ENCODE peak calls at places on chromosomes 12 and 14, in four cellular contexts. One of them, this sample, is unnamed.

GRCh38 chr14:105091335-105092123 is 26.3 kb upstream of the GPR132 start:
- DNase-seq in WERI-Rb-1: no peak
- DNase-seq in AG04450: no peak
- DNase-seq in iPS DF 6.9: no peak
- DNase-seq in this sample: peak

GRCh38 chr12:59904874-59905521 is 309.2 kb downstream of the SLC16A7 start:
- DNase-seq in AG04450: peak
- DNase-seq in iPS DF 6.9: no peak
- DNase-seq in WERI-Rb-1: no peak
- DNase-seq in this sample: peak

GRCh38 chr14:56590535-56590951 is 10.9 kb downstream of the TMEM260 start:
- DNase-seq in AG04450: no peak
- DNase-seq in iPS DF 6.9: no peak
- DNase-seq in WERI-Rb-1: peak
- DNase-seq in this sample: peak

GRCh38 chr12:43210437-43211197 is 341.4 kb downstream of the ADAMTS20 start:
- DNase-seq in AG04450: no peak
- DNase-seq in WERI-Rb-1: no peak
- DNase-seq in iPS DF 6.9: no peak
- DNase-seq in this sample: no peak

GRCh38 chr14:61355892-61356325 is 34.5 kb downstream of the PRKCH start:
- DNase-seq in AG04450: no peak
- DNase-seq in WERI-Rb-1: no peak
- DNase-seq in iPS DF 6.9: peak
- DNase-seq in this sample: no peak

GRCh38 chr14:33452982-33453381 is 497.9 kb downstream of the EGLN3 start:
- DNase-seq in iPS DF 6.9: no peak
- DNase-seq in AG04450: no peak
- DNase-seq in WERI-Rb-1: no peak
- DNase-seq in this sample: no peak

GRCh38 chr14:22565391-22565945 is 23.6 kb downstream of the DAD1 start:
- DNase-seq in iPS DF 6.9: no peak
- DNase-seq in WERI-Rb-1: no peak
- DNase-seq in AG04450: no peak
- DNase-seq in this sample: no peak

GRCh38 chr12:93577222-93577621 is 4.7 kb downstream of the SOCS2 start:
- DNase-seq in WERI-Rb-1: no peak
- DNase-seq in AG04450: no peak
- DNase-seq in iPS DF 6.9: no peak
- DNase-seq in this sample: no peak

GRCh38 chr12:9943244-9943643 is 11.1 kb upstream of the CLEC2A start:
- DNase-seq in AG04450: no peak
- DNase-seq in WERI-Rb-1: no peak
- DNase-seq in iPS DF 6.9: no peak
- DNase-seq in this sample: no peak

GRCh38 chr14:53526190-53526589 is 373.1 kb upstream of the DDHD1 start:
- DNase-seq in iPS DF 6.9: no peak
- DNase-seq in WERI-Rb-1: no peak
- DNase-seq in AG04450: no peak
- DNase-seq in this sample: no peak

GRCh38 chr14:73437206-73437605 is 21.1 kb downstream of the NUMB start:
- DNase-seq in AG04450: no peak
- DNase-seq in iPS DF 6.9: no peak
- DNase-seq in WERI-Rb-1: no peak
- DNase-seq in this sample: no peak

GRCh38 chr12:12542964-12543363 is 19.7 kb downstream of the DUSP16 start:
- DNase-seq in AG04450: no peak
- DNase-seq in WERI-Rb-1: no peak
- DNase-seq in iPS DF 6.9: no peak
- DNase-seq in this sample: no peak

GRCh38 chr12:46407360-46407759 is 34.8 kb upstream of the SLC38A2 start:
- DNase-seq in iPS DF 6.9: no peak
- DNase-seq in WERI-Rb-1: no peak
- DNase-seq in AG04450: no peak
- DNase-seq in this sample: no peak

GRCh38 chr12:102454808-102455760 is 25.3 kb downstream of the IGF1 start:
- DNase-seq in iPS DF 6.9: no peak
- DNase-seq in WERI-Rb-1: no peak
- DNase-seq in AG04450: no peak
- DNase-seq in this sample: peak

DNA sequence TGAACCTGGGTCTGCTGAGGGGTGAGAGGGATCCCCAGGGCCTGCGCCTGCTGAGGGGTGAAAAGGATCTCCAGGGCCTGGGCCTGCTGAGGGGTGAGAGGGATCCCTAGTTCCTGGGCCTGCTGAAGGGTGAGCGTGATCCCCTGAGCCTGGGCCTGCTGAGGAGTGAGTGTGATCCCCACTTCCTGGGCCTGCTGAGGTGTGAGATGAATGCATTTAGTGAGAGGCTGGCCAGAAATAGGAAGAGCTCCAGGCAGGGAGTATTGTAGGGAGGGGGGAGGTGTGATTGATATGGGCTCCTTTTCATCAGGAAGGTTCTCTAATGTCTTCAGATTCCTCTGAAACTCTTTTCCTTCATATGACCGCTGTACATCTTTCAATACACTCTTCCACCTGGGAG is 43.0 kb downstream of the FAM186A start:
- DNase-seq in WERI-Rb-1: no peak
- DNase-seq in AG04450: no peak
- DNase-seq in iPS DF 6.9: no peak
- DNase-seq in this sample: no peak
- H3K27ac ChIP-seq in WERI-Rb-1: no peak
- H3K27ac ChIP-seq in AG04450: no peak
- H3K27ac ChIP-seq in iPS DF 6.9: no peak
- H3K27ac ChIP-seq in this sample: no peak

DNA sequence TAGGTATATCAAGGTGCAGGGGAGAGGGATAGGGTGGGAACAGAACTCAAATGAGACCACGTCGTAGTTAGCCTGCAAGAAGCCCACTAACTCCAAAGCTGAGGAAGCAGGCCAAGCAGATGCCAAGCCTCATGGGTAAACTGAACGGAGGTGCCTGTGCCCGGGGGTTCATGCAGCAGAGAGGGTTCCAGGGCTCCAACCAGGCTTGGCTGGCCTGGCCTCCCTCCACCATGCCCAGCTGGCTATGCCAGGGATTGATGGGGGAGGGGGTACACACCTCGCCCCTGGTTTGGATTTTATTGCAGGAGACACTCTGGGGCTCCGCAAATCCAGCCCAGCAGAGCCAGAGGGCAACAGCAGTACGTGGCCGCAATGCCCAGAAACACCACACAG is 27.3 kb downstream of the PXN start:
- DNase-seq in AG04450: no peak
- DNase-seq in iPS DF 6.9: no peak
- DNase-seq in WERI-Rb-1: no peak
- DNase-seq in this sample: no peak
- H3K4me3 ChIP-seq in AG04450: no peak
- H3K4me3 ChIP-seq in iPS DF 6.9: no peak
- H3K4me3 ChIP-seq in WERI-Rb-1: no peak
- H3K4me3 ChIP-seq in this sample: no peak

DNA sequence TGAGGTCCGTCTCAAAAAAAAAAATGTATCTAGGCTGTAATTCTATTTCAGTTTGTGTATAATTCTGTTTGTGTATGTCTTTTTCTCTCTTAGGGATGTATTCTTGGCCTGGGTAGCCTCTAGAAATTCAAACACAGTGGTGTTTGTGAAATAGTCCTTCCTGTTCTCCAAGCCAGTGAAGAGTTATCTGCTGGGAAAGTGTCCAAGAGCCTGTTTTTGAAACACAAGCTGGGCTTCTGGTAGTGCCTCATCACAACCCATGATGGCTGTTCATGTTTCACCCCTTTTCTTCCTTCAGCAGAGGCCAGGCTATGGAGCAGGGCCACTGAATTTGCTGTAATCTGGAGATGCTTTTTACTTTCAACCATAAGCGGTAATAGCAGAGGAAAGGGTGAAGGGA is 14.7 kb downstream of the METTL3 start:
- DNase-seq in AG04450: peak
- DNase-seq in WERI-Rb-1: no peak
- DNase-seq in iPS DF 6.9: no peak
- DNase-seq in this sample: peak
- H3K27ac ChIP-seq in AG04450: peak
- H3K27ac ChIP-seq in WERI-Rb-1: no peak
- H3K27ac ChIP-seq in iPS DF 6.9: no peak
- H3K27ac ChIP-seq in this sample: no peak

DNA sequence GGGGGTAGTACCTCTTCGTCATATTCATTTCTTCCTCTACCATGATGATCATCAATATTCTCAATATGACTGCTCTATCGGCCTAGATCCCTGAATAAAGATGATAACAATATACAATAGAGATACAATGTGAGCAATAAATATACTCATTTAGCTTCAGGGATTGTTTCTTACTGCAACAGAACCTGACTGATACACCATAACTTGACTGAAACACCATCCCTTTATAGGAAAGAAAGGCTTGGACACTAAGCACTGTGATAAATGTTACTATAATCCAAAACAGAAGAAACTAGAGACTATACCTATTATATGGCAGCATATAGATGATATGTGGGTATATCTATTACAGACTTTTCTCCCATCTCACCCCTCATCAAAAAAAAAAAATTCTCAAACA is 1.2 kb upstream of the RHOJ start:
- DNase-seq in AG04450: no peak
- DNase-seq in WERI-Rb-1: no peak
- DNase-seq in iPS DF 6.9: no peak
- DNase-seq in this sample: no peak
- H3K4me3 ChIP-seq in AG04450: no peak
- H3K4me3 ChIP-seq in WERI-Rb-1: no peak
- H3K4me3 ChIP-seq in iPS DF 6.9: no peak
- H3K4me3 ChIP-seq in this sample: no peak

DNA sequence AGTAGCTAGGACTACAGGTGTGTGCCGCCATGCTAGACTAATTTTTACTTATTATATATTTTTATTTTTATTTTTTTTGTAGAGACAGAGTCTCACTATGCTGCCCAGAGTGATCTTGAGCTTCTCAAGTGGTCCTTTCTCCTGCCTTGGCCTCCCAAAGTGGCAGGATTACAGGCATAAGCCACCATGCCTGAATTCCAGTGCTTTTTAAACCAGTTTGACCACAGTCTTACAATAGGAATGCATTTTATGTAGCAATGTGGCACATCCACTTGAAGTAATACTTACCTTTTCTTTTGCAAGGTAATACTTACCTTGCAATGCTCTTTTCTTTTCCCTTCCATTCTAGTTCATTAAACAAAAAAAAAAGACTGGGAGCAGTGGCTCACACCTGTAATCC is 38.0 kb upstream of the CPM start:
- DNase-seq in AG04450: no peak
- DNase-seq in WERI-Rb-1: no peak
- DNase-seq in iPS DF 6.9: no peak
- DNase-seq in this sample: no peak
- H3K27ac ChIP-seq in AG04450: no peak
- H3K27ac ChIP-seq in WERI-Rb-1: no peak
- H3K27ac ChIP-seq in iPS DF 6.9: no peak
- H3K27ac ChIP-seq in this sample: no peak

GRCh38 chr12:11500222-11500860 is 105.0 kb upstream of the PRB2 start:
- DNase-seq in iPS DF 6.9: peak
- DNase-seq in AG04450: peak
- DNase-seq in WERI-Rb-1: peak
- DNase-seq in this sample: peak
- H3K4me3 ChIP-seq in iPS DF 6.9: no peak
- H3K4me3 ChIP-seq in AG04450: no peak
- H3K4me3 ChIP-seq in WERI-Rb-1: peak
- H3K4me3 ChIP-seq in this sample: no peak

GRCh38 chr12:63921157-63921556 is 76.7 kb downstream of the SRGAP1 start:
- DNase-seq in iPS DF 6.9: no peak
- DNase-seq in AG04450: no peak
- DNase-seq in WERI-Rb-1: no peak
- DNase-seq in this sample: no peak
- H3K27ac ChIP-seq in iPS DF 6.9: no peak
- H3K27ac ChIP-seq in AG04450: no peak
- H3K27ac ChIP-seq in WERI-Rb-1: no peak
- H3K27ac ChIP-seq in this sample: no peak

DNA sequence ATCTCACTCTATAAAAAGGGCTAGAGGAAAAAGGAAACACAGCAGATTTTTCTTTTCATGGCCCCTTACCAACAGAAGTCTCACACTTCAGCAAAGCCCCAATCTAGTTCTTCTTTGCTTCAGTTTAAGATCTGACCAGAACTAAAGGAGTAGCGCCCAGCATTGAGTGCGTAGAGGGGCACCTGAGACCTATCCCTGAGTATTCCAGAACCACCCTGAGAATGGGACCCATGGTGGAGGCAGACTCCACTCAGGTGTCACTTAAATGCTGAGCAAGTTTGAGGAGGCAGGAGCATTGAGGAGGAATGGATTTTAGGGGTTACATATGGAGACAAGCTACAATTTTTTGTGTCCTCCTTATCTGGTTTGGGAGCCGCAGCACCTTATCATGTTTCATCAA is 1.8 kb upstream of the HOXC11 start:
- DNase-seq in AG04450: no peak
- DNase-seq in WERI-Rb-1: no peak
- DNase-seq in iPS DF 6.9: no peak
- DNase-seq in this sample: no peak
- H3K4me3 ChIP-seq in AG04450: no peak
- H3K4me3 ChIP-seq in WERI-Rb-1: no peak
- H3K4me3 ChIP-seq in iPS DF 6.9: no peak
- H3K4me3 ChIP-seq in this sample: no peak

GRCh38 chr14:77864085-77864484 is 64.2 kb downstream of the ADCK1 start:
- DNase-seq in WERI-Rb-1: no peak
- DNase-seq in iPS DF 6.9: no peak
- DNase-seq in AG04450: no peak
- DNase-seq in this sample: no peak
- H3K27ac ChIP-seq in WERI-Rb-1: no peak
- H3K27ac ChIP-seq in iPS DF 6.9: no peak
- H3K27ac ChIP-seq in AG04450: no peak
- H3K27ac ChIP-seq in this sample: no peak

DNA sequence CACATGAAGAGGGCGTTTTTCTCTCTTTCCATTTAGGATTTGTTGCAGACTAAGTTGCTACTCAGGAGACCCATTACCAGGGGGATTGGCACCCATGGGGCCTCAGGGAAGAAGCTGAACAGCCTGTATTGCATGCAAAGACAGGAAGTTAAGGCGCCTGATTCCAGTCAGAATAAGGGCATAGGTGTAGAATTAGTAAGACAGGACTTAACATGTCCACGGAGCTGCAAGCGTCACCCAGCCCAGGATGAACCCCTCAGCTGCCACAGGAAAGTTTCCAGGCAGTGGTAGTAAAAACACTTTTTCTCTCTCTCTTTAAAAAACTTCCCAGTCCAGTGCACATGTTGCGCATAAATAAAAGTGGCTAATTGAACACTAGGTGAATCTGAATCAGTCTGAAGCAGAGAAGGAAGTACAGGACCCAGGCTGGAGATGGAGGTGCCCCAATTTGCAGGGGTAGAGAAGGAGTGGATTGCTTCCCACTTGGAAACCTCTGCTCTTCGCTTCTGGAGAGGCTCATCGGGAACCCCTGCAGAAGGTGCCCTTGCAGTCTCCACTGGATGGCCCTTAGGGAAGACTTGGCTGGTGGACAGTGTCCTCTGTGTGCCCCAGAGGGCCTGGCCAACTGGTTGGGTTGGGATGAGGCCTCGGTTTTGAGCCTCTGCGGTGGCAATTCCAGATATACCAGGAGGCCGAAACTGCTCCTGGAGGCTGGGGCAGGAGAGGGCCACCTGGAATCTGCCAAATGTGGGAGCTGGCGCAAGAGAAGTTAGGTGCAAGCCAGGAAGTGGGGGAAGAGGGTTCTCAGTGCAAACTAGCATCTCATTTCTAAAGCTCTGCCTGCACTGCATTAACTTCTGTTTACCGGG is 10.7 kb upstream of the TBX3 start:
- DNase-seq in WERI-Rb-1: no peak
- DNase-seq in AG04450: no peak
- DNase-seq in iPS DF 6.9: no peak
- DNase-seq in this sample: no peak
- H3K4me3 ChIP-seq in WERI-Rb-1: no peak
- H3K4me3 ChIP-seq in AG04450: no peak
- H3K4me3 ChIP-seq in iPS DF 6.9: no peak
- H3K4me3 ChIP-seq in this sample: no peak